ENCODE peak calls at places on chromosomes 2 and 18, in four cellular contexts. S, F, V and H are unnamed samples.

GRCh38 chr18:32847719-32848118 is 74.9 kb upstream of the KLHL14 start:
- DNase-seq in S (no peak), F (no peak), V (peak), H (no peak)

GRCh38 chr2:159124441-159124911 is 156.0 kb downstream of the TANC1 start:
- DNase-seq in S (no peak), F (peak), V (no peak), H (peak)

GRCh38 chr2:151052850-151053660 is 208.6 kb downstream of the RBM43 start:
- DNase-seq in S (no peak), F (no peak), V (no peak), H (peak)

GRCh38 chr2:152042636-152043615 is 55.9 kb downstream of the CACNB4 start:
- DNase-seq in S (no peak), F (no peak), V (peak), H (no peak)

GRCh38 chr2:12202301-12202700 is 455.9 kb downstream of the LPIN1 start:
- DNase-seq in S (no peak), F (no peak), V (no peak), H (peak)

GRCh38 chr18:54806526-54806925 is 21.8 kb upstream of the RAB27B start:
- DNase-seq in S (no peak), F (no peak), V (no peak), H (peak)

GRCh38 chr2:15177103-15177502 is 384.0 kb downstream of the NBAS start:
- DNase-seq in S (no peak), F (peak), V (no peak), H (peak)

GRCh38 chr18:14941792-14942191 is 193.8 kb downstream of the ANKRD30B start:
- DNase-seq in S (no peak), F (no peak), V (no peak), H (no peak)

DNA sequence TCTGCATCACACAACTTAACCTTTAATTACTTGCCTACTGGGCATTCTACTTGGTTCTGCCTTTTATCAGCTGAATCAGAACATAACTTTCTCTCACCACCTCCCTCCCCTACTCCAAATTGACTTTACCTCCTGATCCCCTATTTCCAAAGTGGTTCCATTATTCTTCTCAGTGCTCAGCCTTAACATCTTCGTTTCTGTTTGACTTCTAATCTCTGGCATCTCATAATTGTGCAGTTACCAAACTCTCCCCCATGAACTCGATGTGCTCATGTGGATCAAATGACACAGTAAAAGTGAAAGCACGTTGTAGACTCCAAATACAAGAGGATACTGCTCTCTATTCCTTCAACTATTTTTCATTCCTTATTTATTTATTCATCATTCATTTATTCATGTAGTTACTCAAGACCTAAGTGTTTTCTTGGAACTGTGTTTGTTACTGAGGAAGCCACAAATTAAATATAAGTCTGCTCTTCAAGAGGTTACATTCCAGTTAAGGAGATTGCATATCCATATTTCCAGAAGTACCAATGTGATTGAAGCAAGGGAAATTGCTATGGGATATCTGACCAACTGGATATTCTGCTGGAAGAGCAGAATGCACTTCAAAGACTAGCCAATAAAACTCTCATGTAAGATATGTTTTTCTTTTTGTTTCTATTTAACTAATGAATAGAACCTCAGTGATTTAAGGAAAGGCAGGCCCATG is 158.8 kb downstream of the TMEFF2 start:
- DNase-seq in S (no peak), F (peak), V (no peak), H (peak)
- H3K4me2 ChIP-seq in S (peak), F (peak), V (no peak), H (peak)

DNA sequence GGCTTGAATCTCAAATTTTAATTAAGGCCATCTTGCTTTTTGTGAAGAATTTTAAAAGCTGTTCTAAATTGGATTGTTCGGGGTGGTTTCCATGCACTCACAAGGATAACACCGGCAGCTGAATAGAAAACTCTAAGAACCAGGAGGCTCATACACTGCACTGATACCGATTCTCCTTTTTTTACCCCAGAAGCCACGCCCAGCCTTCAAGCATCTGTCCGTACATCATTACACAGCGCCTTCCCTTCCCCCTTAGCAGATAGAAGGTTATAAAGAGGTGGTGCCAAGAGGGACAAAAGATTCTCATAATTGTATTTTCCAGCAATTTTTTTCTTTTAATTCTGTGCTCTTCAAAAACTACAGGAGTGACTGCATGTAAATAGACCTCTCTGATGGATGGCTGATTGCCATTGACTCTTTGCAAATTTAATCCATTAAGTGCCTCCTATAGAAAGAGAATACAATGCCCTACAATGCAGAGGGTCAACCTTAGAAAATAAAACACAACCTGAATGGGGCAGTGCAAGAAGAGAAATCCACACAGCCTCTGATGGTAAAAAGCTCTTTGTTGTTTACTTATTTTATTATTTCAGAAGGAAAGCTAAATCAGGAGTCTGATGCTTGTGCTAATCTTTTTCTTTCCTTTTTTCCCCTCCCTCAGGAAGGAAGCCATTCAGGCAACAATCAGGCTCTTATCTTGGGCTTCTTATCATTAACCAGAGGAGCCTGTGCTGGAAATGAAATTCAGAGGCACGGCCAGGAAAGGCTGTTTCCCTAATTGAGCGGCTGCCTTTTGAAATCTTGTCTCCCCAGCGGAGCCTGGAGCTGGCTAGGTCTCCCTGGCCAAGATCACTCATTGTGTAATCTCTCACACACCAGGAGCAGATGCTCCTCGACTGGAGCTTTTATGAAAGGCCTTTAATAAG is 198.9 kb upstream of the NABP1 start:
- DNase-seq in S (peak), F (no peak), V (peak), H (peak)
- H3K4me3 ChIP-seq in S (no peak), F (no peak), V (no peak), H (no peak)

GRCh38 chr2:101744832-101745231 is 47.3 kb downstream of the MAP4K4 start:
- DNase-seq in S (no peak), F (no peak), V (no peak), H (no peak)

GRCh38 chr2:101740555-101740964 is 43.1 kb downstream of the MAP4K4 start:
- DNase-seq in S (no peak), F (no peak), V (no peak), H (no peak)

GRCh38 chr2:101738649-101739048 is 41.1 kb downstream of the MAP4K4 start:
- DNase-seq in S (no peak), F (no peak), V (no peak), H (no peak)

GRCh38 chr2:101743288-101743687 is 45.8 kb downstream of the MAP4K4 start:
- DNase-seq in S (no peak), F (no peak), V (no peak), H (no peak)

DNA sequence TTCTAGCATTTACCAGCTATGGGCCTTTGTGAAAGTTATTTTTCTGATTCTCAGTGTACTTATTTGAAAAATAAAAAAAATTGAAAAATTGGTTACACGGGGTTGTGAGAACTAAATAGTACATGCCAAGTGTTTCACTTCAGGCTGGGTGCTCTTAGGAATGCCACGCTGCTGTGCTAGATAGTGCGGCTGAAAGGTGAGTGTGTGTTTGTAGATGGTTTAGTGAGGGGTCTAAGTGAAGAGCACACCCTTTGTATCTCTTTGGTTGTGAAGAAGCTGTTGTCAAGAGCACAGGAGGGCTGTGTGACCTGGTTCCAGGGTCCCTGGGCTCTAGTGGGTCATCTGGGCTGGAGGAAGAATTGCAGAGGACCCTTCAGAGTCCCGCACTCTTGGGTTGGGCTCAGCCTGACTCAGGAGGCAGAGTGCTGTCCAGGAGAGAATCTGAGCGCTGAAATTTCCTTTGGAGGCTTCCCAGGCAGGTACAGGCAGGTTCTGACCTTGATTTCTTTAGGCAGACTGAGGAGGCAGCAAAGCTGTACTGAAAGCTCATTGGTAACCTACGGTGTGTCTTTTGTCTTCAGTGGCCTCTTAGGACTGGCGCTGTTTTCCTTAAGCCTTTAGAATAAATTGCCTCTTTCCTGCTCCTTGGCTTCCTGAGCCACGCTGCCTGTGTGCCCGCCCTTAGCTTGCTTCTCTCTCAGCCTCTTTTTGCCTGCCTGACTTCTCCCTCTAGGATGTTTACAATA is 44.4 kb downstream of the MAP4K4 start:
- DNase-seq in S (no peak), F (no peak), V (peak), H (no peak)
- H3K4me2 ChIP-seq in S (peak), F (no peak), V (peak), H (peak)

DNA sequence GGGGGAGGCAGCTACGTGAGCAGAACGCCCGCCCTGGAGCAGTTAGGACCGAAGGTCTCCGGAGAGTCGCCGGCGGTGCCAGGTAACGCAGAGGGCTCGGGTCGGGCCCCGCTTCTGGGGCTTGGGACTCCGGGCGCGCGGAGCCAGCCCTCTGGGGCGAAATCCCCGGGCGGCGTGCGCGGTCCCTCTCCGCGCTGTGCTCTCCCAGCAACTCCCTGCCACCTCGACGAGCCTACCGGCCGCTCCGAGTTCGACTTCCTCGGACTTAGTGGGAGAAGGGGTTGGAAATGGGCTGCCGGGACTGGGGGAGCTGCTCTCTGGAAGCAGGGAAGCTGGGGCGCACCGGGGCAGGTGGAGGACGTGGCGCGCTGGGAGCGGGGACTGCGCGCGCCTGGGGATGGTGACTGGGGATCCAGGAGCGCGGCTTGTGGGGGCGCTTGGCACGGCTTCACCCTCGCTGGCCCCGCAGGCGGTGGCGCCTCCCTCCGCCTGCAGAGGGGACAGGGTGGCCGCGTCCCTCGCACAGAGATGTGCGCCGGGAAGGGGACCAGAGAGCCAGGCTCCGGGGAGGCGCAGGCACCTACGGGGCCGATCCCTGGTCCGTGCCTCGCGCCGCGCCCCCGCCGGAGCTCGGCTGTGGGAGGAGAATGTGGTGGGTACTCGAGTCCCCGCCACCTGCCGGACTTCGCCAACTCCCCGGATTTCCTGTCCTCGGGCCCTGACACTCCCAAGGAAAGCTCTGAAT is 688 bp downstream of the CDH20 start:
- DNase-seq in S (peak), F (no peak), V (peak), H (no peak)
- H3K4me3 ChIP-seq in S (peak), F (no peak), V (peak), H (peak)

DNA sequence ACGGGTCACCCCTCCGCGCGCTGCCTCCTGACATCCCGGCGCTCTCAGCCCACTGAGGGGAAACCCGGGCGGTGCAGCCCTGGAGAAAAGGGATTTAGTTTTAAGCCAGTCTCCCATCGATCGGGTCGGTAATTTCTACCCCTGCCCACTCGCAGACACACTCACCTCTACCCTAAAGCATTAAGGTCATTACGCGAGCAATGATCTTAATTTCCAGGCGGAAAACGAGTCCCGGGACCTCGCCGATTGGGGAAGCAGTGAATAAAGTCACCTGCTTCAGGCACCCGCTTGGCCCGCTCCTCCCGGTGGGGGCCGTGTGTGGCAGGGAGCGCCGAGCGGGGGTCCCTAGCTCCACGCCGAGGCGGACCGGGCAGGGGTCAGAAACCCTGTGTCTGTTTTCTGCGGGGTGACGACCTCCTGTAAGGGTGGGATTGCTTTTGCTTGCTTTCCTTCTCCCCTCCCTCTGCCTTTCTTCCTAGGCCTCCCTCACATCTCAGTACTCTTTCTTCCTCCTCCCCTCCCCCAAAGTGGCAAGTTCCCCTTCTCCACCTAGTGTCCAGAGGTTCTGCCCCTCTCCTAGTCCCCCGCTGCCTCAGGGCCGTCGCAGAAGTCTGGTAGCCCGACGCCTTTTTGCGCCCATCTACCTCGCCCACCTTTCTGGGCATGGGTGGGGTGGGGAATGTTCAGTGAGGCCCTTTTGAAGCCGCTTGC is 142.6 kb downstream of the MEIS1 start:
- DNase-seq in S (no peak), F (no peak), V (peak), H (no peak)
- H3K4me2 ChIP-seq in S (no peak), F (peak), V (peak), H (peak)

GRCh38 chr2:72149556-72150156 is 2.0 kb upstream of the CYP26B1 start:
- DNase-seq in S (peak), F (no peak), V (no peak), H (no peak)
- H3K4me3 ChIP-seq in S (peak), F (peak), V (peak), H (peak)

GRCh38 chr2:168999668-169000213 is 31.4 kb downstream of the ABCB11 start:
- DNase-seq in S (no peak), F (no peak), V (no peak), H (peak)
- H3K4me2 ChIP-seq in S (no peak), F (no peak), V (no peak), H (no peak)

DNA sequence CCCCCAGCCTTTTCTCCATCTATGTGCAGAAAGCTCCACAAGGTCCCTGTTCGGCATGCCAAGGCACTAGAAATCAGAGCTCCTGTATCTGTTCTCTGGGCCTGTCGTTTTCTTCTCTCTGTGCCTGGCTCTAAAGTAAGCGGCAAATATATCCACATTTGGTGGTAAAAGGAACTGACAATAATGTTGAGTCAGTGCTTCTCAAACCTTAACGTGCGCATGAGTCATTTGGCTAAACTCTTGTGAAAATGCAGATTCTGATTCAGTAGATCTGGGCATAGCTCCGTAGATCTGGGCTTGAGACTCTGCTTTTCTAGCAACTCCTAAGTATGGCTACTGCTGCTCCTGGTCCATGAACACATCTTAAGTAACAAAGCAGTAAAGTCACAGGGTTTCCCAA is 16.5 kb upstream of the ACSL3 start:
- DNase-seq in S (no peak), F (peak), V (no peak), H (peak)
- H3K4me3 ChIP-seq in S (no peak), F (peak), V (no peak), H (peak)

GRCh38 chr2:85503168-85503610 is 35.8 kb upstream of the MAT2A start:
- DNase-seq in S (no peak), F (peak), V (no peak), H (no peak)
- H3K4me2 ChIP-seq in S (peak), F (peak), V (no peak), H (no peak)